ENCODE peak calls at places on chromosomes 7 and 10, in eight cellular contexts. B is GM04503; N is activated T-cell treated with anti-CD3 and anti-CD28 coated beads for 1 hour; P is T1000; A is naive B cell; E is activated T-helper 9 cell treated with anti-CD3 and anti-CD28 coated beads, Interleukin-2, amount 50 U/mL, for 16 hours; Z is AG04450; W is RCC 7860. O is an unnamed sample.
A peak's percentile ranks its signal among the peaks of the same experiment; 100 is the strongest.

GRCh38 chr7:51310131-51310583 is 6.5 kb downstream of the COBL start:
- DNase-seq in E (no peak), B (no peak), A (no peak), N (no peak), W (no peak), Z (no peak), P (no peak), O (no peak)

GRCh38 chr7:149838992-149839408 is 825 bp downstream of the ZNF862 start:
- DNase-seq in B (no peak), A (no peak), N (no peak), E (no peak), Z (no peak), P (no peak), W (peak; percentile 27), O (no peak)

GRCh38 chr7:104943502-104944343 is 70.3 kb upstream of the KMT2E start:
- DNase-seq in Z (no peak), P (no peak), A (peak; percentile 62), E (peak; percentile 40), N (peak; percentile 48), W (peak; percentile 87), B (no peak), O (no peak)

GRCh38 chr10:33706191-33706590 is 371.7 kb upstream of the NRP1 start:
- DNase-seq in A (no peak), W (no peak), B (peak; percentile 83), Z (peak; percentile 18), P (peak; percentile 98), N (no peak), E (no peak), O (no peak)

GRCh38 chr7:77415474-77415821 is 701 bp downstream of the GSAP start:
- DNase-seq in P (no peak), B (no peak), N (peak; percentile 2), W (no peak), E (no peak), Z (no peak), A (peak; percentile 72), O (no peak)

GRCh38 chr10:6348091-6348862 is 145.5 kb downstream of the PFKFB3 start:
- DNase-seq in E (peak; percentile 75), N (peak; percentile 69), W (peak; percentile 67), A (peak; percentile 93), B (peak; percentile 21), Z (no peak), P (no peak), O (no peak)

GRCh38 chr10:69645296-69645665 is 15.2 kb downstream of the FAM241B start:
- DNase-seq in W (no peak), P (no peak), N (no peak), A (no peak), Z (no peak), E (no peak), B (no peak), O (no peak)

GRCh38 chr10:52541082-52541481 is 227.0 kb downstream of the DKK1 start:
- DNase-seq in P (no peak), N (no peak), B (peak; percentile 75), W (peak; percentile 42), E (no peak), Z (no peak), A (no peak), O (no peak)

GRCh38 chr10:78515037-78515872 is 481.6 kb downstream of the RPS24 start:
- DNase-seq in B (no peak), W (no peak), P (peak; percentile 7), N (no peak), E (no peak), Z (no peak), A (no peak), O (no peak)

GRCh38 chr7:133650067-133650466 is 397.2 kb downstream of the EXOC4 start:
- DNase-seq in Z (peak; percentile 26), E (no peak), A (no peak), N (no peak), B (peak; percentile 51), W (no peak), P (no peak), O (no peak)

GRCh38 chr7:16915405-16915804 is 33.6 kb upstream of the AGR3 start:
- DNase-seq in A (no peak), P (peak; percentile 40), E (no peak), N (no peak), B (peak; percentile 73), W (peak; percentile 77), Z (peak; percentile 76), O (peak; percentile 86)

GRCh38 chr7:2233876-2234275 is 1.1 kb upstream of the MAD1L1 start:
- DNase-seq in Z (no peak), A (no peak), N (no peak), W (no peak), B (no peak), E (no peak), P (no peak), O (no peak)

GRCh38 chr10:46550076-46550790 is 6.2 kb downstream of the GPRIN2 start:
- DNase-seq in E (no peak), B (no peak), Z (no peak), P (no peak), N (no peak), W (no peak), A (no peak), O (no peak)

GRCh38 chr10:102619281-102619981 is 24.8 kb upstream of the TRIM8 start:
- DNase-seq in A (no peak), W (no peak), E (no peak), B (no peak), Z (no peak), P (no peak), N (no peak), O (no peak)

GRCh38 chr10:83917519-83918506 is 221.5 kb upstream of the GHITM start:
- DNase-seq in W (no peak), E (no peak), Z (no peak), N (no peak), P (no peak), A (no peak), B (no peak), O (no peak)

GRCh38 chr10:42491001-42491592 is 147.3 kb downstream of the ZNF33B start:
- DNase-seq in W (peak; percentile 91), B (no peak), E (no peak), A (no peak), P (no peak), N (no peak), Z (no peak), O (no peak)

GRCh38 chr10:32298066-32298812 is 48.7 kb downstream of the EPC1 start:
- DNase-seq in N (no peak), W (no peak), Z (peak; percentile 23), B (peak; percentile 12), E (no peak), A (no peak), P (no peak), O (no peak)

GRCh38 chr10:60677541-60678129 is 100.6 kb upstream of the CDK1 start:
- DNase-seq in E (no peak), W (no peak), A (no peak), Z (no peak), B (no peak), N (no peak), P (no peak), O (no peak)

GRCh38 chr10:125450218-125450617 is 232.7 kb downstream of the TEX36 start:
- DNase-seq in N (no peak), E (no peak), A (no peak), W (no peak), B (no peak), Z (no peak), P (no peak), O (no peak)

GRCh38 chr10:90451283-90451682 is 406.6 kb downstream of the HTR7 start:
- DNase-seq in Z (no peak), W (peak; percentile 44), P (no peak), B (no peak), E (no peak), A (no peak), N (no peak), O (no peak)

GRCh38 chr10:61051356-61051755 is 107.4 kb upstream of the RHOBTB1 start:
- DNase-seq in A (no peak), N (no peak), E (no peak), Z (no peak), P (no peak), B (no peak), W (no peak), O (no peak)

GRCh38 chr10:70461397-70462348 is 16.9 kb upstream of the PALD1 start:
- DNase-seq in B (no peak), W (peak; percentile 41), E (no peak), A (peak; percentile 43), P (no peak), Z (peak; percentile 8), N (no peak), O (no peak)

GRCh38 chr7:130493275-130493868 is 1.5 kb downstream of the MEST start:
- DNase-seq in W (no peak), P (no peak), B (no peak), E (no peak), N (no peak), Z (no peak), A (no peak), O (no peak)

GRCh38 chr7:129865093-129865931 is 87.4 kb downstream of the UBE2H start:
- DNase-seq in E (no peak), P (no peak), W (no peak), N (no peak), A (no peak), B (no peak), Z (no peak), O (no peak)

GRCh38 chr7:99219985-99220384 is 12.1 kb upstream of the KPNA7 start:
- DNase-seq in E (no peak), A (no peak), P (no peak), Z (no peak), B (no peak), N (no peak), W (no peak), O (no peak)

GRCh38 chr7:157774495-157774894 is 437.7 kb downstream of the DNAJB6 start:
- DNase-seq in Z (no peak), W (no peak), P (no peak), N (no peak), E (no peak), B (no peak), A (no peak), O (no peak)

GRCh38 chr7:42940985-42941847 is 9.0 kb downstream of the MRPL32 start:
- DNase-seq in Z (peak; percentile 41), W (peak; percentile 57), P (peak; percentile 52), A (peak; percentile 58), N (peak; percentile 73), E (peak; percentile 57), B (no peak), O (peak; percentile 32)

GRCh38 chr10:77104459-77104980 is 533.1 kb downstream of the KCNMA1 start:
- DNase-seq in A (no peak), E (no peak), N (no peak), W (peak; percentile 38), B (peak; percentile 61), P (peak; percentile 92), Z (peak; percentile 86), O (no peak)

GRCh38 chr10:131453772-131454634 is 142.5 kb upstream of the TCERG1L start:
- DNase-seq in A (no peak), N (peak; percentile 48), Z (no peak), W (no peak), E (no peak), P (no peak), B (no peak), O (peak; percentile 61)